ENCODE peak calls at places on chromosomes 2 and 18, in nine cellular contexts. One of them, this sample, is unnamed.

GRCh38 chr2:579351-579886 is 97.8 kb downstream of the TMEM18 start:
- DNase-seq in fibroblast of mammary gland: no peak
- DNase-seq in heart right ventricle: no peak
- DNase-seq in AG10803: no peak
- DNase-seq in GM12865: no peak
- DNase-seq in psoas muscle: no peak
- DNase-seq in endothelial cell of umbilical vein: no peak
- DNase-seq in AG04450: no peak
- DNase-seq in mammary epithelial cell: no peak
- DNase-seq in this sample: no peak

GRCh38 chr2:204261776-204262175 is 283.5 kb upstream of the PARD3B start:
- DNase-seq in fibroblast of mammary gland: no peak
- DNase-seq in heart right ventricle: no peak
- DNase-seq in AG10803: no peak
- DNase-seq in GM12865: no peak
- DNase-seq in psoas muscle: no peak
- DNase-seq in endothelial cell of umbilical vein: no peak
- DNase-seq in AG04450: no peak
- DNase-seq in mammary epithelial cell: no peak
- DNase-seq in this sample: no peak

GRCh38 chr2:128833628-128834027 is 515.0 kb upstream of the HS6ST1 start:
- DNase-seq in fibroblast of mammary gland: no peak
- DNase-seq in heart right ventricle: no peak
- DNase-seq in AG10803: no peak
- DNase-seq in GM12865: no peak
- DNase-seq in psoas muscle: no peak
- DNase-seq in endothelial cell of umbilical vein: no peak
- DNase-seq in AG04450: no peak
- DNase-seq in mammary epithelial cell: no peak
- DNase-seq in this sample: no peak

GRCh38 chr18:37403100-37403781 is 162.4 kb downstream of the CELF4 start:
- DNase-seq in fibroblast of mammary gland: peak
- DNase-seq in heart right ventricle: peak
- DNase-seq in AG10803: peak
- DNase-seq in GM12865: no peak
- DNase-seq in psoas muscle: peak
- DNase-seq in endothelial cell of umbilical vein: no peak
- DNase-seq in AG04450: peak
- DNase-seq in mammary epithelial cell: peak
- DNase-seq in this sample: peak

GRCh38 chr2:19048593-19049264 is 309.7 kb downstream of the OSR1 start:
- DNase-seq in fibroblast of mammary gland: peak
- DNase-seq in heart right ventricle: peak
- DNase-seq in AG10803: no peak
- DNase-seq in GM12865: no peak
- DNase-seq in psoas muscle: no peak
- DNase-seq in endothelial cell of umbilical vein: no peak
- DNase-seq in AG04450: no peak
- DNase-seq in mammary epithelial cell: no peak
- DNase-seq in this sample: no peak

GRCh38 chr18:13550446-13551304 is 175.7 kb downstream of the FAM210A start:
- DNase-seq in fibroblast of mammary gland: no peak
- DNase-seq in heart right ventricle: no peak
- DNase-seq in AG10803: no peak
- DNase-seq in GM12865: no peak
- DNase-seq in psoas muscle: no peak
- DNase-seq in endothelial cell of umbilical vein: no peak
- DNase-seq in AG04450: no peak
- DNase-seq in mammary epithelial cell: no peak
- DNase-seq in this sample: no peak

GRCh38 chr2:46001290-46001689 is 295.9 kb upstream of the EPAS1 start:
- DNase-seq in fibroblast of mammary gland: no peak
- DNase-seq in heart right ventricle: no peak
- DNase-seq in AG10803: no peak
- DNase-seq in GM12865: no peak
- DNase-seq in psoas muscle: no peak
- DNase-seq in endothelial cell of umbilical vein: no peak
- DNase-seq in AG04450: no peak
- DNase-seq in mammary epithelial cell: no peak
- DNase-seq in this sample: no peak

GRCh38 chr2:3807853-3808252 is 104.5 kb downstream of the DCDC2C start:
- DNase-seq in fibroblast of mammary gland: peak
- DNase-seq in heart right ventricle: no peak
- DNase-seq in AG10803: peak
- DNase-seq in GM12865: no peak
- DNase-seq in psoas muscle: no peak
- DNase-seq in endothelial cell of umbilical vein: no peak
- DNase-seq in AG04450: peak
- DNase-seq in mammary epithelial cell: no peak
- DNase-seq in this sample: no peak

DNA sequence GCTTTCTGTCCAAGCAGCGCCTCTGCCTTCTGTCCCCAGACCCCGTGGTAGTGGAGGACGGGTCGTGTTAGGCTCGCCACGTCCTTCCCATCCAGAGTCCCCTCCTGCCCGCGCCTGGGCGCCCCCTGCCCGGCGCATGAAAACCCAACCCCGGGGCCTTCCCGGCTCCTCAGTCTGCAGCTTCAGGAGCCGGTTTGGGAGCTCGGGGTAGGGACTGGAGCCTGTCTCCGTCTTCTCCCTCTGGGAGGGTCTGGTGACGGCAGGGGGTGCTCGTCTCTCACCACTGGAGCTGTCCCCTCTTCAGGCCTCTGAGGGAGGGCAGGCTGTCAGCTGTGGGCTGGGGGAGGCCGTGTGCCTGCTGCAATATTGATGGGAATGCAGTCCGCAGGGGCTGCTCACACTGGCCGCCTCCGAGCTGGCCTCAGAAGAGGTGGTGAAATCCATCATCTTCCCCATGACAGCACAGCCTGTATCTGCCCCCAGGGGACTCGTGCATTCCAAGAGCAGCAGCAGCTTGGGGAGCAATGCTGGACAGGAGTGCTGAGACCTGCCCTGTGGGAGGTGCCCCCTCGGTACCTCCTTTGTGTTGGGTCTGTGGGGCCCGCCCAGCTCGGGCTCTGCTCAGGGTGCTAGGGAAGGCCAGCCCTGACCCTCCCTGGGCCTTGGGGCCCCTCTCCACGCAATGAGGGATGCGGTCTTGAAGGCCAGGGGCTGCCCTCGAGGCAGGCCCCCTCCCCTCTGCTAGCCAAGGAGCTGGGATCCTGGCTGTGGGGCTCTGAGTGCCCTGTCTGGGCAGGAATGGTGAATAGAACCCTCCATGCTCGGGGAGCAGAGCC is 17.8 kb upstream of the KLHL30 start:
- DNase-seq in fibroblast of mammary gland: no peak
- DNase-seq in heart right ventricle: no peak
- DNase-seq in AG10803: no peak
- DNase-seq in GM12865: no peak
- DNase-seq in psoas muscle: peak
- DNase-seq in endothelial cell of umbilical vein: no peak
- DNase-seq in AG04450: no peak
- DNase-seq in mammary epithelial cell: no peak
- DNase-seq in this sample: no peak
- TF ChIP-seq CTCF in fibroblast of mammary gland: no peak
- TF ChIP-seq CTCF in heart right ventricle: no peak
- TF ChIP-seq CTCF in AG10803: peak
- TF ChIP-seq CTCF in GM12865: no peak
- TF ChIP-seq CTCF in psoas muscle: peak
- TF ChIP-seq CTCF in endothelial cell of umbilical vein: peak
- TF ChIP-seq CTCF in AG04450: no peak
- TF ChIP-seq CTCF in mammary epithelial cell: no peak
- TF ChIP-seq CTCF in this sample: no peak

DNA sequence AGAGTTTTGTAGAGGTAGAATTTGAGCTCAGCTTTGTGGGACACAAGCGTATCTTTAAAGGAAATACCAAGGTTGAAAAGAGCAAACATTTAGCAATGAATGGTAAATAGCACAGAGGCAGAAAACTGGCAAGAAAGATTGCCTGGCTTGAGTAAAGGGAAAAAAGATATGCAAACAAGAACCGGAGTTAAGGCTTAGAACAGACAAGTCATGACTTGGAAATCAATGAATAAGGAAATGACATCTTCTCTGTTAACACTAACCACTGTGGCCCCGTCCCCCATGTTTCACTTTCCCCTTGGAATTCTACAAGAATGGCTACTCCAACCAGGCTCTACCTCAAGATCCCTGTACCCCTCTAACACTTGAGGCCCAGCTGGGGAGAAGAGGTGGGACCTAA is 3.8 kb downstream of the STAM2 start:
- DNase-seq in fibroblast of mammary gland: no peak
- DNase-seq in heart right ventricle: no peak
- DNase-seq in AG10803: no peak
- DNase-seq in GM12865: no peak
- DNase-seq in psoas muscle: no peak
- DNase-seq in endothelial cell of umbilical vein: peak
- DNase-seq in AG04450: no peak
- DNase-seq in mammary epithelial cell: peak
- DNase-seq in this sample: no peak
- H3K4me3 ChIP-seq in fibroblast of mammary gland: no peak
- H3K4me3 ChIP-seq in heart right ventricle: no peak
- H3K4me3 ChIP-seq in AG10803: no peak
- H3K4me3 ChIP-seq in GM12865: peak
- H3K4me3 ChIP-seq in psoas muscle: no peak
- H3K4me3 ChIP-seq in endothelial cell of umbilical vein: no peak
- H3K4me3 ChIP-seq in AG04450: no peak
- H3K4me3 ChIP-seq in mammary epithelial cell: no peak
- H3K4me3 ChIP-seq in this sample: no peak

GRCh38 chr2:16726577-16726976 is 60.9 kb upstream of the CYRIA start:
- DNase-seq in fibroblast of mammary gland: no peak
- DNase-seq in heart right ventricle: no peak
- DNase-seq in AG10803: no peak
- DNase-seq in GM12865: no peak
- DNase-seq in psoas muscle: no peak
- DNase-seq in endothelial cell of umbilical vein: no peak
- DNase-seq in AG04450: no peak
- DNase-seq in mammary epithelial cell: no peak
- DNase-seq in this sample: no peak

GRCh38 chr2:16728742-16729141 is 63.1 kb upstream of the CYRIA start:
- DNase-seq in fibroblast of mammary gland: no peak
- DNase-seq in heart right ventricle: no peak
- DNase-seq in AG10803: no peak
- DNase-seq in GM12865: peak
- DNase-seq in psoas muscle: no peak
- DNase-seq in endothelial cell of umbilical vein: no peak
- DNase-seq in AG04450: no peak
- DNase-seq in mammary epithelial cell: no peak
- DNase-seq in this sample: no peak

GRCh38 chr2:16726147-16726546 is 60.5 kb upstream of the CYRIA start:
- DNase-seq in fibroblast of mammary gland: peak
- DNase-seq in heart right ventricle: no peak
- DNase-seq in AG10803: no peak
- DNase-seq in GM12865: no peak
- DNase-seq in psoas muscle: no peak
- DNase-seq in endothelial cell of umbilical vein: no peak
- DNase-seq in AG04450: no peak
- DNase-seq in mammary epithelial cell: no peak
- DNase-seq in this sample: no peak

GRCh38 chr2:16725549-16725948 is 59.9 kb upstream of the CYRIA start:
- DNase-seq in fibroblast of mammary gland: peak
- DNase-seq in heart right ventricle: no peak
- DNase-seq in AG10803: no peak
- DNase-seq in GM12865: no peak
- DNase-seq in psoas muscle: no peak
- DNase-seq in endothelial cell of umbilical vein: no peak
- DNase-seq in AG04450: no peak
- DNase-seq in mammary epithelial cell: peak
- DNase-seq in this sample: no peak

GRCh38 chr2:16727256-16727655 is 61.6 kb upstream of the CYRIA start:
- DNase-seq in fibroblast of mammary gland: peak
- DNase-seq in heart right ventricle: peak
- DNase-seq in AG10803: no peak
- DNase-seq in GM12865: no peak
- DNase-seq in psoas muscle: no peak
- DNase-seq in endothelial cell of umbilical vein: peak
- DNase-seq in AG04450: no peak
- DNase-seq in mammary epithelial cell: no peak
- DNase-seq in this sample: no peak
- TF ChIP-seq CTCF in fibroblast of mammary gland: peak
- TF ChIP-seq CTCF in heart right ventricle: peak
- TF ChIP-seq CTCF in AG10803: peak
- TF ChIP-seq CTCF in GM12865: no peak
- TF ChIP-seq CTCF in psoas muscle: peak
- TF ChIP-seq CTCF in endothelial cell of umbilical vein: peak
- TF ChIP-seq CTCF in AG04450: peak
- TF ChIP-seq CTCF in mammary epithelial cell: no peak
- TF ChIP-seq CTCF in this sample: no peak

GRCh38 chr2:121694398-121695178 is 42.1 kb downstream of the NIFK start:
- DNase-seq in fibroblast of mammary gland: peak
- DNase-seq in heart right ventricle: no peak
- DNase-seq in AG10803: peak
- DNase-seq in GM12865: no peak
- DNase-seq in psoas muscle: no peak
- DNase-seq in endothelial cell of umbilical vein: no peak
- DNase-seq in AG04450: no peak
- DNase-seq in mammary epithelial cell: peak
- DNase-seq in this sample: peak

GRCh38 chr2:121689356-121689755 is 40.1 kb upstream of the CLASP1 start:
- DNase-seq in fibroblast of mammary gland: peak
- DNase-seq in heart right ventricle: peak
- DNase-seq in AG10803: peak
- DNase-seq in GM12865: no peak
- DNase-seq in psoas muscle: no peak
- DNase-seq in endothelial cell of umbilical vein: peak
- DNase-seq in AG04450: peak
- DNase-seq in mammary epithelial cell: no peak
- DNase-seq in this sample: peak

GRCh38 chr2:121688820-121689219 is 39.6 kb upstream of the CLASP1 start:
- DNase-seq in fibroblast of mammary gland: no peak
- DNase-seq in heart right ventricle: no peak
- DNase-seq in AG10803: no peak
- DNase-seq in GM12865: no peak
- DNase-seq in psoas muscle: no peak
- DNase-seq in endothelial cell of umbilical vein: no peak
- DNase-seq in AG04450: no peak
- DNase-seq in mammary epithelial cell: no peak
- DNase-seq in this sample: no peak

GRCh38 chr2:121686218-121686617 is 37.0 kb upstream of the CLASP1 start:
- DNase-seq in fibroblast of mammary gland: no peak
- DNase-seq in heart right ventricle: no peak
- DNase-seq in AG10803: no peak
- DNase-seq in GM12865: no peak
- DNase-seq in psoas muscle: peak
- DNase-seq in endothelial cell of umbilical vein: no peak
- DNase-seq in AG04450: no peak
- DNase-seq in mammary epithelial cell: no peak
- DNase-seq in this sample: no peak

DNA sequence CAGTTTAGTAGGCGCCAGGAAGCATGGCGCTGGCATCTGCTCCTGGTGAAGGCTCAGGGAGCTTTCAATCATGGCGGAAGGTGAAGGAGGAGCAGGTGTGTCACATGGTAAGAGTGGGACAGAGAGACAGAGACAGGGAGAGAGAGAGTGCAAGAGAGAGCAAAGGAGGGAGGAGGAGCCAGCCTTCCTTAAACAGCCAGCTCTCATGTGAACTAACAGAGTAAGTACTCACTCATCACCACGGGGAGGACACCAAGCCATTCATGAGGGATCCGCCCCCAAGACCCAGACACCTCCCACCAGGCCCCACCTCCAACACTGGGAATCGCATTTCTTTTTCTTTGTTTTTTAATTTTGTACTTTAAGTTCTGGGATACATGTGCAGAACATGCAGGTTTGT is 40.8 kb upstream of the CLASP1 start:
- DNase-seq in fibroblast of mammary gland: peak
- DNase-seq in heart right ventricle: no peak
- DNase-seq in AG10803: no peak
- DNase-seq in GM12865: no peak
- DNase-seq in psoas muscle: no peak
- DNase-seq in endothelial cell of umbilical vein: no peak
- DNase-seq in AG04450: no peak
- DNase-seq in mammary epithelial cell: no peak
- DNase-seq in this sample: no peak
- H3K4me3 ChIP-seq in fibroblast of mammary gland: no peak
- H3K4me3 ChIP-seq in heart right ventricle: no peak
- H3K4me3 ChIP-seq in AG10803: no peak
- H3K4me3 ChIP-seq in GM12865: no peak
- H3K4me3 ChIP-seq in psoas muscle: no peak
- H3K4me3 ChIP-seq in endothelial cell of umbilical vein: no peak
- H3K4me3 ChIP-seq in AG04450: no peak
- H3K4me3 ChIP-seq in mammary epithelial cell: no peak
- H3K4me3 ChIP-seq in this sample: no peak